ENCODE peak calls at places on chromosomes 5 and 9, in four cellular contexts. Y, J, A and C are unnamed samples.

GRCh38 chr9:76654051-76654461 is 110.2 kb upstream of the PCA3 start:
- DNase-seq in Y (no peak), J (no peak), A (no peak), C (no peak)

GRCh38 chr5:76790632-76791290 is 28.1 kb upstream of the F2RL1 start:
- DNase-seq in Y (no peak), J (no peak), A (no peak), C (no peak)

GRCh38 chr5:173314166-173314952 is 13.9 kb downstream of the STC2 start:
- DNase-seq in Y (no peak), J (no peak), A (no peak), C (no peak)

GRCh38 chr5:139667730-139668063 is 19.5 kb downstream of the CXXC5 start:
- DNase-seq in Y (no peak), J (no peak), A (no peak), C (no peak)

GRCh38 chr5:116145416-116145815 is 60.6 kb downstream of the COMMD10 start:
- DNase-seq in Y (no peak), J (no peak), A (no peak), C (no peak)

GRCh38 chr5:137619191-137619870 is 116.6 kb downstream of the KLHL3 start:
- DNase-seq in Y (no peak), J (no peak), A (no peak), C (no peak)

GRCh38 chr9:38233343-38233742 is 159.2 kb upstream of the ALDH1B1 start:
- DNase-seq in Y (no peak), J (no peak), A (no peak), C (no peak)

GRCh38 chr5:153959134-153959957 is 79.4 kb downstream of the FAM114A2 start:
- DNase-seq in Y (peak), J (no peak), A (no peak), C (no peak)

GRCh38 chr9:29044959-29045358 is 1471.7 kb upstream of the C9orf72 start:
- DNase-seq in Y (no peak), J (no peak), A (no peak), C (no peak)

GRCh38 chr5:34503379-34504346 is 152.5 kb upstream of the RAI14 start:
- DNase-seq in Y (no peak), J (no peak), A (no peak), C (no peak)

GRCh38 chr9:101427957-101428655 is 7.5 kb downstream of the ALDOB start:
- DNase-seq in Y (no peak), J (no peak), A (no peak), C (peak)

GRCh38 chr9:131669234-131670172 is 70.4 kb downstream of the RAPGEF1 start:
- DNase-seq in Y (no peak), J (no peak), A (no peak), C (no peak)

GRCh38 chr5:110963495-110963894 is 108.0 kb upstream of the TSLP start:
- DNase-seq in Y (no peak), J (no peak), A (no peak), C (no peak)

GRCh38 chr9:18771018-18771417 is 262.0 kb downstream of the SAXO1 start:
- DNase-seq in Y (no peak), J (no peak), A (no peak), C (no peak)

GRCh38 chr5:56233230-56233629 is at the start of gene ANKRD55:
- DNase-seq in Y (no peak), J (no peak), A (no peak), C (no peak)

GRCh38 chr5:146794326-146795029 is 84.1 kb downstream of the PPP2R2B start:
- DNase-seq in Y (no peak), J (no peak), A (no peak), C (no peak)

GRCh38 chr9:77534376-77535057 is 113.6 kb downstream of the GNA14 start:
- DNase-seq in Y (no peak), J (no peak), A (no peak), C (no peak)

GRCh38 chr5:103674321-103674720 is 111.7 kb upstream of the NUDT12 start:
- DNase-seq in Y (no peak), J (no peak), A (no peak), C (no peak)

GRCh38 chr9:94663139-94663538 is 23.8 kb upstream of the FBP1 start:
- DNase-seq in Y (no peak), J (no peak), A (no peak), C (no peak)

GRCh38 chr5:123035320-123035949 is 1.1 kb downstream of the PPIC start:
- DNase-seq in Y (peak), J (no peak), A (peak), C (peak)

GRCh38 chr9:121278535-121279169 is 10.7 kb downstream of the GSN start:
- DNase-seq in Y (no peak), J (no peak), A (no peak), C (no peak)

GRCh38 chr5:135008556-135008955 is 25.5 kb downstream of the PITX1 start:
- DNase-seq in Y (no peak), J (no peak), A (no peak), C (no peak)

GRCh38 chr9:113343732-113344231 is 3.7 kb upstream of the WDR31 start:
- DNase-seq in Y (no peak), J (no peak), A (no peak), C (no peak)

GRCh38 chr9:12916037-12916436 is 141.2 kb downstream of the LURAP1L start:
- DNase-seq in Y (peak), J (no peak), A (no peak), C (no peak)